ENCODE peak calls at places on chromosome 7, in nine cellular contexts. One of them, this sample, is unnamed.
A peak's percentile ranks its signal among the peaks of the same experiment; 100 is the strongest.

GRCh38 chr7:47570649-47571050 is 11.3 kb downstream of the TNS3 start:
- DNase-seq in GM12864: no peak
- DNase-seq in psoas muscle: peak; percentile 44
- DNase-seq in choroid plexus epithelial cell: peak; percentile 67
- DNase-seq in IMR-90: peak; percentile 84
- DNase-seq in thoracic aorta: no peak
- DNase-seq in fibroblast of mammary gland: peak; percentile 56
- DNase-seq in astrocyte of the spinal cord: no peak
- DNase-seq in OCI-LY7: no peak
- DNase-seq in this sample: peak; percentile 88

GRCh38 chr7:83677180-83677866 is 28.4 kb upstream of the SEMA3E start:
- DNase-seq in GM12864: no peak
- DNase-seq in psoas muscle: no peak
- DNase-seq in choroid plexus epithelial cell: peak; percentile 95
- DNase-seq in IMR-90: peak; percentile 94
- DNase-seq in thoracic aorta: no peak
- DNase-seq in fibroblast of mammary gland: peak; percentile 98
- DNase-seq in astrocyte of the spinal cord: peak; percentile 97
- DNase-seq in OCI-LY7: no peak
- DNase-seq in this sample: peak; percentile 81

GRCh38 chr7:55472928-55473725 is 99.2 kb downstream of the VOPP1 start:
- DNase-seq in GM12864: no peak
- DNase-seq in psoas muscle: no peak
- DNase-seq in choroid plexus epithelial cell: no peak
- DNase-seq in IMR-90: no peak
- DNase-seq in thoracic aorta: no peak
- DNase-seq in fibroblast of mammary gland: no peak
- DNase-seq in astrocyte of the spinal cord: no peak
- DNase-seq in OCI-LY7: no peak
- DNase-seq in this sample: no peak

GRCh38 chr7:133481676-133482075 is 228.8 kb downstream of the EXOC4 start:
- DNase-seq in GM12864: no peak
- DNase-seq in psoas muscle: no peak
- DNase-seq in choroid plexus epithelial cell: peak; percentile 81
- DNase-seq in IMR-90: peak; percentile 83
- DNase-seq in thoracic aorta: no peak
- DNase-seq in fibroblast of mammary gland: peak; percentile 77
- DNase-seq in astrocyte of the spinal cord: peak; percentile 82
- DNase-seq in OCI-LY7: no peak
- DNase-seq in this sample: peak; percentile 72

GRCh38 chr7:154867068-154867467 is 135.9 kb downstream of the PAXIP1 start:
- DNase-seq in GM12864: no peak
- DNase-seq in psoas muscle: no peak
- DNase-seq in choroid plexus epithelial cell: no peak
- DNase-seq in IMR-90: no peak
- DNase-seq in thoracic aorta: no peak
- DNase-seq in fibroblast of mammary gland: no peak
- DNase-seq in astrocyte of the spinal cord: no peak
- DNase-seq in OCI-LY7: no peak
- DNase-seq in this sample: no peak

GRCh38 chr7:29239638-29240037 is 45.1 kb downstream of the CHN2 start:
- DNase-seq in GM12864: no peak
- DNase-seq in psoas muscle: no peak
- DNase-seq in choroid plexus epithelial cell: peak; percentile 4
- DNase-seq in IMR-90: no peak
- DNase-seq in thoracic aorta: no peak
- DNase-seq in fibroblast of mammary gland: peak; percentile 6
- DNase-seq in astrocyte of the spinal cord: no peak
- DNase-seq in OCI-LY7: no peak
- DNase-seq in this sample: no peak

GRCh38 chr7:77335581-77335980 is 80.6 kb downstream of the GSAP start:
- DNase-seq in GM12864: no peak
- DNase-seq in psoas muscle: no peak
- DNase-seq in choroid plexus epithelial cell: no peak
- DNase-seq in IMR-90: no peak
- DNase-seq in thoracic aorta: no peak
- DNase-seq in fibroblast of mammary gland: peak; percentile 60
- DNase-seq in astrocyte of the spinal cord: no peak
- DNase-seq in OCI-LY7: no peak
- DNase-seq in this sample: no peak

GRCh38 chr7:152133804-152134203 is 108.3 kb downstream of the GALNT11 start:
- DNase-seq in GM12864: no peak
- DNase-seq in psoas muscle: no peak
- DNase-seq in choroid plexus epithelial cell: no peak
- DNase-seq in IMR-90: no peak
- DNase-seq in thoracic aorta: no peak
- DNase-seq in fibroblast of mammary gland: no peak
- DNase-seq in astrocyte of the spinal cord: no peak
- DNase-seq in OCI-LY7: no peak
- DNase-seq in this sample: no peak

GRCh38 chr7:79984210-79984609 is 150.4 kb upstream of the GNAI1 start:
- DNase-seq in GM12864: no peak
- DNase-seq in psoas muscle: no peak
- DNase-seq in choroid plexus epithelial cell: peak; percentile 61
- DNase-seq in IMR-90: peak; percentile 73
- DNase-seq in thoracic aorta: no peak
- DNase-seq in fibroblast of mammary gland: peak; percentile 12
- DNase-seq in astrocyte of the spinal cord: peak; percentile 12
- DNase-seq in OCI-LY7: no peak
- DNase-seq in this sample: peak; percentile 11

GRCh38 chr7:144454-144826 is 47.9 kb upstream of the FAM20C start:
- DNase-seq in GM12864: no peak
- DNase-seq in psoas muscle: no peak
- DNase-seq in choroid plexus epithelial cell: no peak
- DNase-seq in IMR-90: no peak
- DNase-seq in thoracic aorta: no peak
- DNase-seq in fibroblast of mammary gland: no peak
- DNase-seq in astrocyte of the spinal cord: no peak
- DNase-seq in OCI-LY7: no peak
- DNase-seq in this sample: no peak

GRCh38 chr7:99001482-99002145 is 123.3 kb downstream of the TRRAP start:
- DNase-seq in GM12864: no peak
- DNase-seq in psoas muscle: no peak
- DNase-seq in choroid plexus epithelial cell: peak; percentile 75
- DNase-seq in IMR-90: no peak
- DNase-seq in thoracic aorta: no peak
- DNase-seq in fibroblast of mammary gland: no peak
- DNase-seq in astrocyte of the spinal cord: peak; percentile 59
- DNase-seq in OCI-LY7: no peak
- DNase-seq in this sample: no peak

DNA sequence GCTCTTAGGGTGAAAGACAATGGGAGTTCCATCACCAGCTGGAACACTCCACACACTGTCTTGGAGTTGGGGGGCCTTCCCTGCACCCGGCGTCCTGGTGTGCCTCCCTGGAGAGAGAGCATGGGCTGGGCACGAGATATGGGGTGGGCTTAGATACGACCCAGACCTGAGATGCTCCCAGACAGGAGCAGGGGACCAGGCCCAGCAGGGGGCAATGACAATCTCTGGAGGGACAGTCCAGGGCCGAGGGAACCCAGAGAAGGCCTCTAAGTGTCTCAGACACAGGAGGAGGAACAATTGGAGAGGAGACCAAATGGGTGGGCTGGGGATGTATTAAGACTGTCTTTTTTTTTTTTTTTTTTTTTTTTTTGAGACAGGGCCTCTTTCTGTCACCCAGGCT is 40.0 kb downstream of the MYL10 start:
- DNase-seq in GM12864: no peak
- DNase-seq in psoas muscle: no peak
- DNase-seq in choroid plexus epithelial cell: no peak
- DNase-seq in IMR-90: no peak
- DNase-seq in thoracic aorta: no peak
- DNase-seq in fibroblast of mammary gland: no peak
- DNase-seq in astrocyte of the spinal cord: no peak
- DNase-seq in OCI-LY7: no peak
- DNase-seq in this sample: no peak
- TF ChIP-seq CTCF in GM12864: no peak
- TF ChIP-seq CTCF in psoas muscle: no peak
- TF ChIP-seq CTCF in choroid plexus epithelial cell: no peak
- TF ChIP-seq CTCF in IMR-90: no peak
- TF ChIP-seq CTCF in thoracic aorta: no peak
- TF ChIP-seq CTCF in fibroblast of mammary gland: no peak
- TF ChIP-seq CTCF in astrocyte of the spinal cord: no peak
- TF ChIP-seq CTCF in OCI-LY7: no peak
- TF ChIP-seq CTCF in this sample: no peak

DNA sequence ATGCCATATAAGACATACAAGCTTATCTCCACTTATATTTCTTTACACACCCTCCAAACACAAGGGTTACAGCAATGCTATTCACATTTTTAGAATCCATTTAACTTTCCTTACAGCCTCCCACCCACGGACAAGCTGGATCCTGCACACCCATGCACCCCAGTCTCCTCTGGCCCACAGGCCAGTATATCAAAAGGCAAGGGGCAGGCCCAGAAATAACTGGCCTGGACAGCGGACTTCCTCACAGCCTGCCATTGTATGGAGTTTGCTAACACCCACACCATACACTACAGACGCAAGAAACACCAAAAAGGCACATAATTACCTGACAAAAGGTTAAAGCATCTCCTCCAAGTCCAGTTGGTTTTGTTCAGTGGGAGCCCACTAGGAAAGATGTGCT is 12.0 kb downstream of the HOXA4 start:
- DNase-seq in GM12864: no peak
- DNase-seq in psoas muscle: no peak
- DNase-seq in choroid plexus epithelial cell: no peak
- DNase-seq in IMR-90: no peak
- DNase-seq in thoracic aorta: no peak
- DNase-seq in fibroblast of mammary gland: no peak
- DNase-seq in astrocyte of the spinal cord: no peak
- DNase-seq in OCI-LY7: no peak
- DNase-seq in this sample: no peak
- H3K4me3 ChIP-seq in GM12864: no peak overlapping the region
- H3K4me3 ChIP-seq in psoas muscle: peak overlapping the region; percentile 46
- H3K4me3 ChIP-seq in choroid plexus epithelial cell: no peak overlapping the region
- H3K4me3 ChIP-seq in IMR-90: peak overlapping the region; percentile 71
- H3K4me3 ChIP-seq in thoracic aorta: peak overlapping the region; percentile 99
- H3K4me3 ChIP-seq in fibroblast of mammary gland: no peak overlapping the region
- H3K4me3 ChIP-seq in astrocyte of the spinal cord: peak overlapping the region; percentile 89
- H3K4me3 ChIP-seq in OCI-LY7: no peak overlapping the region
- H3K4me3 ChIP-seq in this sample: no peak overlapping the region

DNA sequence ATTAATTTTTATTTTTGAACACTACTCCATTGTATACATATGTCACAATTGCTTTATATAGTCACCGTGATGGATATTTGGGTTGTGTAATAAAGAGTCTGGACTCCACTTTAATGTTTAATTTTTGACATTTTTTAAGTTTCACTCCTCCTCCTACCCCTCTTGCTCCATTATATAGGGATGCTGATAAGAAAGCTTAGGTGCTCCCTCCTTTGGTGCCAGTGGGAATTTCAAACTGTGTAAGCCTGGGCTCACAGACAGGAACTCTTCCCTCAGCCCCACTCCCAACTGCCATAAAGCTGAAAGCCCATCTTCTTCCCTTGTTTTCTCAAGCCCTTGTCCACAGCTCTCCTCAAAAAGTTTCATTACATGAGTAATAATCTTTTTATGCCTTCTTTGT is 47.6 kb downstream of the TWIST1 start:
- DNase-seq in GM12864: no peak
- DNase-seq in psoas muscle: no peak
- DNase-seq in choroid plexus epithelial cell: peak; percentile 26
- DNase-seq in IMR-90: peak; percentile 24
- DNase-seq in thoracic aorta: no peak
- DNase-seq in fibroblast of mammary gland: peak; percentile 26
- DNase-seq in astrocyte of the spinal cord: no peak
- DNase-seq in OCI-LY7: no peak
- DNase-seq in this sample: no peak
- TF ChIP-seq CTCF in GM12864: no peak
- TF ChIP-seq CTCF in psoas muscle: no peak
- TF ChIP-seq CTCF in choroid plexus epithelial cell: peak; percentile 19
- TF ChIP-seq CTCF in IMR-90: peak; percentile 30
- TF ChIP-seq CTCF in thoracic aorta: no peak
- TF ChIP-seq CTCF in fibroblast of mammary gland: peak; percentile 10
- TF ChIP-seq CTCF in astrocyte of the spinal cord: peak; percentile 11
- TF ChIP-seq CTCF in OCI-LY7: no peak
- TF ChIP-seq CTCF in this sample: no peak

GRCh38 chr7:106252568-106252967 is 32.2 kb downstream of the NAMPT start:
- DNase-seq in GM12864: no peak
- DNase-seq in psoas muscle: no peak
- DNase-seq in choroid plexus epithelial cell: no peak
- DNase-seq in IMR-90: no peak
- DNase-seq in thoracic aorta: no peak
- DNase-seq in fibroblast of mammary gland: no peak
- DNase-seq in astrocyte of the spinal cord: no peak
- DNase-seq in OCI-LY7: no peak
- DNase-seq in this sample: no peak
- H3K4me3 ChIP-seq in GM12864: no peak overlapping the region
- H3K4me3 ChIP-seq in psoas muscle: no peak overlapping the region
- H3K4me3 ChIP-seq in choroid plexus epithelial cell: no peak overlapping the region
- H3K4me3 ChIP-seq in IMR-90: no peak overlapping the region
- H3K4me3 ChIP-seq in thoracic aorta: no peak overlapping the region
- H3K4me3 ChIP-seq in fibroblast of mammary gland: no peak overlapping the region
- H3K4me3 ChIP-seq in astrocyte of the spinal cord: no peak overlapping the region
- H3K4me3 ChIP-seq in OCI-LY7: no peak overlapping the region
- H3K4me3 ChIP-seq in this sample: no peak overlapping the region

DNA sequence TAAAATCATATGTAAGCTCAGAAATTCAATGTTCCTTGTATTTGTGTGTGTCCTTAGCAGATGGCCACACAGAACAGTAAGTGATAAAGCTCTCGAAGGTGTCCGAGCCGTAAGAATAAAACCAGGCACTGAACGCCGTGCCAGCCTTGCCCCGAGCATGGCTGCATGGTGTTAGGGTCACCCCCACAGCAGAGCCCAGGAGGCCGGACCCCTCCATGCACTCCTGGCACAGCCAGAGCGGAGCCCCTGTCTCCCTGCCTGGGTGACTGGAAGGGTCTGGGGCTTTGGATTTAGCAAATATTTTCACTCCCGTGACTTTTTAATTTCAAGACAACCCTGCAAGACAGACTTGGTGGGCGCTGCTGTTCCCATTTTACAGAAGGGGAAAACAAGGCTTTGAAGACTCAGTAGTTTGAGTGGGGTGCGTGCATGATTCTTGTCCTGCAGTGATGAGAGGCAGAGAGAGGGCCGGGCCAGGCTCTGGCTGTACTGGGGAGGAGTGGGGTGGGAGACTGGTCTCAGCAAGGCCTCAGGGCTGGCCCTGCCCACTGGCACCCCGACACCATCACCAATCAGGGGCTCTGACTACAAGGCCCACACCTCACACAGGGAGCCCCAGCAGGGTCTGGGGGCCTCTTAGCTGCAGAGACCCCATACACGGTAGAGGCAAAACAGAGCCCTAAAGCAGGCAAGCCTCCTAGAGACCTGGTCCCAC is 39.4 kb downstream of the VIPR2 start:
- DNase-seq in GM12864: no peak
- DNase-seq in psoas muscle: peak; percentile 10
- DNase-seq in choroid plexus epithelial cell: no peak
- DNase-seq in IMR-90: no peak
- DNase-seq in thoracic aorta: no peak
- DNase-seq in fibroblast of mammary gland: no peak
- DNase-seq in astrocyte of the spinal cord: no peak
- DNase-seq in OCI-LY7: no peak
- DNase-seq in this sample: no peak
- TF ChIP-seq CTCF in GM12864: no peak
- TF ChIP-seq CTCF in psoas muscle: no peak
- TF ChIP-seq CTCF in choroid plexus epithelial cell: no peak
- TF ChIP-seq CTCF in IMR-90: no peak
- TF ChIP-seq CTCF in thoracic aorta: no peak
- TF ChIP-seq CTCF in fibroblast of mammary gland: no peak
- TF ChIP-seq CTCF in astrocyte of the spinal cord: no peak
- TF ChIP-seq CTCF in OCI-LY7: no peak
- TF ChIP-seq CTCF in this sample: no peak

GRCh38 chr7:19773361-19773760 is at the start of gene TMEM196:
- DNase-seq in GM12864: no peak
- DNase-seq in psoas muscle: no peak
- DNase-seq in choroid plexus epithelial cell: no peak
- DNase-seq in IMR-90: no peak
- DNase-seq in thoracic aorta: no peak
- DNase-seq in fibroblast of mammary gland: no peak
- DNase-seq in astrocyte of the spinal cord: no peak
- DNase-seq in OCI-LY7: no peak
- DNase-seq in this sample: no peak
- H3K4me3 ChIP-seq in GM12864: no peak within 1 kb of the TSS
- H3K4me3 ChIP-seq in psoas muscle: peak within 1 kb of the TSS; percentile 25
- H3K4me3 ChIP-seq in choroid plexus epithelial cell: no peak within 1 kb of the TSS
- H3K4me3 ChIP-seq in IMR-90: no peak within 1 kb of the TSS
- H3K4me3 ChIP-seq in thoracic aorta: peak within 1 kb of the TSS; percentile 55
- H3K4me3 ChIP-seq in fibroblast of mammary gland: no peak within 1 kb of the TSS
- H3K4me3 ChIP-seq in astrocyte of the spinal cord: peak within 1 kb of the TSS; percentile 22
- H3K4me3 ChIP-seq in OCI-LY7: no peak within 1 kb of the TSS
- H3K4me3 ChIP-seq in this sample: no peak within 1 kb of the TSS

This sample was measured in cardiac fibroblast.